ENCODE peak calls at places on chromosomes 12 and 14, in nine cellular contexts. One of them, this sample, is unnamed.
A peak's percentile ranks its signal among the peaks of the same experiment; 100 is the strongest.

GRCh38 chr14:94686511-94687160 is 74.4 kb downstream of the SERPINA3 start:
- DNase-seq in EL: no peak
- DNase-seq in AG09309: no peak
- DNase-seq in left lobe of liver: no peak
- DNase-seq in psoas muscle: no peak
- DNase-seq in effector CD8-positive, alpha-beta T cell: no peak
- DNase-seq in activated CD4-positive, alpha-beta T cell treated with anti-CD3 and anti-CD28 coated beads, Interleukin-2, amount 10 ng/mL, durations not matched to agents 7 days and 5 days: no peak
- DNase-seq in T-helper 9 cell: no peak
- DNase-seq in mucosa of descending colon: no peak
- DNase-seq in this sample: no peak

GRCh38 chr12:62724947-62725447 is 210.0 kb downstream of the PPM1H start:
- DNase-seq in psoas muscle: no peak
- DNase-seq in activated CD4-positive, alpha-beta T cell treated with anti-CD3 and anti-CD28 coated beads, Interleukin-2, amount 10 ng/mL, durations not matched to agents 7 days and 5 days: no peak
- DNase-seq in EL: peak; percentile 98
- DNase-seq in T-helper 9 cell: no peak
- DNase-seq in AG09309: peak; percentile 97
- DNase-seq in effector CD8-positive, alpha-beta T cell: no peak
- DNase-seq in left lobe of liver: no peak
- DNase-seq in mucosa of descending colon: no peak
- DNase-seq in this sample: peak; percentile 85

GRCh38 chr14:105474478-105475268 is at the start of gene CRIP2:
- DNase-seq in EL: peak; percentile 36
- DNase-seq in psoas muscle: peak; percentile 52
- DNase-seq in mucosa of descending colon: no peak
- DNase-seq in T-helper 9 cell: peak; percentile 52
- DNase-seq in AG09309: no peak
- DNase-seq in left lobe of liver: no peak
- DNase-seq in effector CD8-positive, alpha-beta T cell: peak; percentile 41
- DNase-seq in activated CD4-positive, alpha-beta T cell treated with anti-CD3 and anti-CD28 coated beads, Interleukin-2, amount 10 ng/mL, durations not matched to agents 7 days and 5 days: peak; percentile 33
- DNase-seq in this sample: peak; percentile 92

GRCh38 chr14:32620303-32620702 is 291.2 kb downstream of the AKAP6 start:
- DNase-seq in EL: peak; percentile 60
- DNase-seq in activated CD4-positive, alpha-beta T cell treated with anti-CD3 and anti-CD28 coated beads, Interleukin-2, amount 10 ng/mL, durations not matched to agents 7 days and 5 days: no peak
- DNase-seq in AG09309: peak; percentile 14
- DNase-seq in T-helper 9 cell: no peak
- DNase-seq in effector CD8-positive, alpha-beta T cell: no peak
- DNase-seq in left lobe of liver: no peak
- DNase-seq in psoas muscle: no peak
- DNase-seq in mucosa of descending colon: no peak
- DNase-seq in this sample: no peak

GRCh38 chr12:82019533-82019932 is 260.4 kb upstream of the PPFIA2 start:
- DNase-seq in psoas muscle: no peak
- DNase-seq in mucosa of descending colon: no peak
- DNase-seq in left lobe of liver: no peak
- DNase-seq in AG09309: no peak
- DNase-seq in activated CD4-positive, alpha-beta T cell treated with anti-CD3 and anti-CD28 coated beads, Interleukin-2, amount 10 ng/mL, durations not matched to agents 7 days and 5 days: peak; percentile 8
- DNase-seq in EL: no peak
- DNase-seq in effector CD8-positive, alpha-beta T cell: no peak
- DNase-seq in T-helper 9 cell: no peak
- DNase-seq in this sample: no peak

GRCh38 chr14:95098984-95099599 is 58.2 kb downstream of the DICER1 start:
- DNase-seq in mucosa of descending colon: no peak
- DNase-seq in AG09309: peak; percentile 25
- DNase-seq in psoas muscle: peak; percentile 72
- DNase-seq in T-helper 9 cell: peak; percentile 4
- DNase-seq in left lobe of liver: no peak
- DNase-seq in EL: peak; percentile 50
- DNase-seq in activated CD4-positive, alpha-beta T cell treated with anti-CD3 and anti-CD28 coated beads, Interleukin-2, amount 10 ng/mL, durations not matched to agents 7 days and 5 days: peak; percentile 46
- DNase-seq in effector CD8-positive, alpha-beta T cell: no peak
- DNase-seq in this sample: peak; percentile 77

GRCh38 chr14:31476131-31476917 is 11.5 kb downstream of the GPR33 start:
- DNase-seq in left lobe of liver: no peak
- DNase-seq in mucosa of descending colon: no peak
- DNase-seq in AG09309: no peak
- DNase-seq in activated CD4-positive, alpha-beta T cell treated with anti-CD3 and anti-CD28 coated beads, Interleukin-2, amount 10 ng/mL, durations not matched to agents 7 days and 5 days: no peak
- DNase-seq in EL: no peak
- DNase-seq in psoas muscle: no peak
- DNase-seq in T-helper 9 cell: no peak
- DNase-seq in effector CD8-positive, alpha-beta T cell: no peak
- DNase-seq in this sample: peak; percentile 28

GRCh38 chr14:100703574-100704220 is 23.0 kb upstream of the DLK1 start:
- DNase-seq in left lobe of liver: no peak
- DNase-seq in effector CD8-positive, alpha-beta T cell: no peak
- DNase-seq in psoas muscle: no peak
- DNase-seq in AG09309: no peak
- DNase-seq in T-helper 9 cell: no peak
- DNase-seq in mucosa of descending colon: no peak
- DNase-seq in activated CD4-positive, alpha-beta T cell treated with anti-CD3 and anti-CD28 coated beads, Interleukin-2, amount 10 ng/mL, durations not matched to agents 7 days and 5 days: no peak
- DNase-seq in EL: no peak
- DNase-seq in this sample: no peak

GRCh38 chr12:53058674-53059433 is 9.0 kb downstream of the TNS2 start:
- DNase-seq in EL: no peak
- DNase-seq in AG09309: no peak
- DNase-seq in mucosa of descending colon: no peak
- DNase-seq in T-helper 9 cell: no peak
- DNase-seq in left lobe of liver: no peak
- DNase-seq in activated CD4-positive, alpha-beta T cell treated with anti-CD3 and anti-CD28 coated beads, Interleukin-2, amount 10 ng/mL, durations not matched to agents 7 days and 5 days: no peak
- DNase-seq in effector CD8-positive, alpha-beta T cell: no peak
- DNase-seq in psoas muscle: peak; percentile 31
- DNase-seq in this sample: no peak

GRCh38 chr14:63393002-63393401 is 74.3 kb upstream of the GPHB5 start:
- DNase-seq in AG09309: no peak
- DNase-seq in T-helper 9 cell: no peak
- DNase-seq in activated CD4-positive, alpha-beta T cell treated with anti-CD3 and anti-CD28 coated beads, Interleukin-2, amount 10 ng/mL, durations not matched to agents 7 days and 5 days: no peak
- DNase-seq in EL: no peak
- DNase-seq in effector CD8-positive, alpha-beta T cell: no peak
- DNase-seq in mucosa of descending colon: no peak
- DNase-seq in psoas muscle: no peak
- DNase-seq in left lobe of liver: no peak
- DNase-seq in this sample: no peak

GRCh38 chr12:67068204-67068731 is 200.9 kb upstream of the CAND1 start:
- DNase-seq in activated CD4-positive, alpha-beta T cell treated with anti-CD3 and anti-CD28 coated beads, Interleukin-2, amount 10 ng/mL, durations not matched to agents 7 days and 5 days: no peak
- DNase-seq in AG09309: no peak
- DNase-seq in psoas muscle: no peak
- DNase-seq in T-helper 9 cell: no peak
- DNase-seq in left lobe of liver: no peak
- DNase-seq in mucosa of descending colon: no peak
- DNase-seq in effector CD8-positive, alpha-beta T cell: no peak
- DNase-seq in EL: peak; percentile 12
- DNase-seq in this sample: no peak

GRCh38 chr12:13250416-13250815 is 53.9 kb downstream of the EMP1 start:
- DNase-seq in EL: peak; percentile 75
- DNase-seq in left lobe of liver: no peak
- DNase-seq in AG09309: no peak
- DNase-seq in psoas muscle: no peak
- DNase-seq in mucosa of descending colon: no peak
- DNase-seq in activated CD4-positive, alpha-beta T cell treated with anti-CD3 and anti-CD28 coated beads, Interleukin-2, amount 10 ng/mL, durations not matched to agents 7 days and 5 days: no peak
- DNase-seq in T-helper 9 cell: no peak
- DNase-seq in effector CD8-positive, alpha-beta T cell: no peak
- DNase-seq in this sample: peak; percentile 78

GRCh38 chr14:74548881-74549280 is 55.3 kb downstream of the ISCA2 start:
- DNase-seq in left lobe of liver: no peak
- DNase-seq in mucosa of descending colon: peak; percentile 37
- DNase-seq in psoas muscle: peak; percentile 88
- DNase-seq in AG09309: peak; percentile 78
- DNase-seq in activated CD4-positive, alpha-beta T cell treated with anti-CD3 and anti-CD28 coated beads, Interleukin-2, amount 10 ng/mL, durations not matched to agents 7 days and 5 days: no peak
- DNase-seq in effector CD8-positive, alpha-beta T cell: no peak
- DNase-seq in T-helper 9 cell: no peak
- DNase-seq in EL: no peak
- DNase-seq in this sample: peak; percentile 79

GRCh38 chr12:48994224-48995060 is 4.7 kb downstream of the DDN start:
- DNase-seq in effector CD8-positive, alpha-beta T cell: no peak
- DNase-seq in psoas muscle: no peak
- DNase-seq in left lobe of liver: no peak
- DNase-seq in EL: no peak
- DNase-seq in mucosa of descending colon: no peak
- DNase-seq in activated CD4-positive, alpha-beta T cell treated with anti-CD3 and anti-CD28 coated beads, Interleukin-2, amount 10 ng/mL, durations not matched to agents 7 days and 5 days: no peak
- DNase-seq in AG09309: no peak
- DNase-seq in T-helper 9 cell: no peak
- DNase-seq in this sample: no peak

GRCh38 chr12:45745861-45746277 is 16.4 kb downstream of the ARID2 start:
- DNase-seq in mucosa of descending colon: no peak
- DNase-seq in EL: peak; percentile 11
- DNase-seq in activated CD4-positive, alpha-beta T cell treated with anti-CD3 and anti-CD28 coated beads, Interleukin-2, amount 10 ng/mL, durations not matched to agents 7 days and 5 days: no peak
- DNase-seq in AG09309: no peak
- DNase-seq in effector CD8-positive, alpha-beta T cell: no peak
- DNase-seq in left lobe of liver: no peak
- DNase-seq in T-helper 9 cell: no peak
- DNase-seq in psoas muscle: no peak
- DNase-seq in this sample: peak; percentile 38

GRCh38 chr12:60201891-60202290 is 606.1 kb downstream of the SLC16A7 start:
- DNase-seq in mucosa of descending colon: no peak
- DNase-seq in AG09309: no peak
- DNase-seq in left lobe of liver: no peak
- DNase-seq in effector CD8-positive, alpha-beta T cell: no peak
- DNase-seq in T-helper 9 cell: no peak
- DNase-seq in EL: peak; percentile 39
- DNase-seq in activated CD4-positive, alpha-beta T cell treated with anti-CD3 and anti-CD28 coated beads, Interleukin-2, amount 10 ng/mL, durations not matched to agents 7 days and 5 days: no peak
- DNase-seq in psoas muscle: no peak
- DNase-seq in this sample: peak; percentile 9

GRCh38 chr12:60148831-60149230 is 553.0 kb downstream of the SLC16A7 start:
- DNase-seq in mucosa of descending colon: no peak
- DNase-seq in activated CD4-positive, alpha-beta T cell treated with anti-CD3 and anti-CD28 coated beads, Interleukin-2, amount 10 ng/mL, durations not matched to agents 7 days and 5 days: no peak
- DNase-seq in T-helper 9 cell: no peak
- DNase-seq in psoas muscle: no peak
- DNase-seq in EL: peak; percentile 91
- DNase-seq in left lobe of liver: no peak
- DNase-seq in effector CD8-positive, alpha-beta T cell: no peak
- DNase-seq in AG09309: peak; percentile 66
- DNase-seq in this sample: peak; percentile 45

This sample was measured in AG20443.